ENCODE peak calls at places on chromosomes 16 and 17, in six cellular contexts. D, X, N, Y, A and K are unnamed samples.

GRCh38 chr16:82672676-82673075 is 45.9 kb downstream of the CDH13 start:
- DNase-seq in N (no peak), Y (no peak), X (no peak), D (no peak), A (no peak), K (no peak)

GRCh38 chr17:68441064-68441770 is 16.1 kb downstream of the WIPI1 start:
- DNase-seq in Y (no peak), N (no peak), D (no peak), X (no peak), A (no peak), K (no peak)

GRCh38 chr17:49822829-49823228 is 25.0 kb downstream of the TAC4 start:
- DNase-seq in Y (peak; percentile 36), X (no peak), D (peak; percentile 69), A (no peak), N (peak; percentile 91), K (no peak)

GRCh38 chr17:69523252-69523861 is 108.9 kb downstream of the MAP2K6 start:
- DNase-seq in A (no peak), D (no peak), X (peak; percentile 50), N (peak; percentile 73), Y (peak; percentile 24), K (peak; percentile 31)

GRCh38 chr17:67411396-67411795 is 34.3 kb downstream of the PITPNC1 start:
- DNase-seq in N (no peak), X (no peak), Y (no peak), D (no peak), A (no peak), K (no peak)

GRCh38 chr16:86987746-86988670 is 329.2 kb downstream of the C16orf95 start:
- DNase-seq in Y (no peak), D (no peak), A (no peak), N (no peak), X (no peak), K (no peak)

GRCh38 chr17:7720125-7720524 is 2.6 kb downstream of the DNAH2 start:
- DNase-seq in D (no peak), A (no peak), Y (no peak), X (no peak), N (no peak), K (no peak)

GRCh38 chr16:27401768-27402568 is at the start of gene IL21R:
- DNase-seq in X (peak; percentile 38), A (no peak), Y (no peak), N (peak; percentile 84), D (no peak), K (peak; percentile 62)

GRCh38 chr17:47611372-47612350 is 38.1 kb upstream of the KPNB1 start:
- DNase-seq in A (no peak), N (peak; percentile 59), Y (no peak), X (no peak), D (no peak), K (no peak)

GRCh38 chr16:80084614-80085013 is 456.2 kb upstream of the DYNLRB2 start:
- DNase-seq in A (peak; percentile 39), D (peak; percentile 66), Y (no peak), X (no peak), N (peak; percentile 55), K (peak; percentile 37)

GRCh38 chr17:64614266-64615011 is 47.7 kb downstream of the SMURF2 start:
- DNase-seq in Y (no peak), N (no peak), D (no peak), A (no peak), X (no peak), K (no peak)

GRCh38 chr17:41777579-41778188 is 8.8 kb downstream of the JUP start:
- DNase-seq in Y (peak; percentile 90), A (peak; percentile 70), X (peak; percentile 74), N (peak; percentile 79), D (no peak), K (peak; percentile 94)

GRCh38 chr17:21289175-21289901 is 4.8 kb downstream of the MAP2K3 start:
- DNase-seq in D (no peak), X (no peak), Y (no peak), N (no peak), A (no peak), K (no peak)

GRCh38 chr17:82859431-82860403 is 19.9 kb upstream of the ZNF750 start:
- DNase-seq in D (no peak), A (peak; percentile 41), N (peak; percentile 39), Y (no peak), X (no peak), K (peak; percentile 22)

GRCh38 chr17:41894791-41895331 is 23.9 kb downstream of the ACLY start:
- DNase-seq in Y (peak; percentile 67), D (peak; percentile 32), N (peak; percentile 84), X (peak; percentile 73), A (peak; percentile 78), K (peak; percentile 76)

GRCh38 chr16:48384305-48384981 is 770 bp downstream of the SIAH1 start:
- DNase-seq in X (peak; percentile 94), D (peak; percentile 38), A (no peak), N (peak; percentile 46), Y (no peak), K (no peak)

GRCh38 chr16:2716948-2717347 is 3.1 kb downstream of the PRSS27 start:
- DNase-seq in X (no peak), N (no peak), Y (no peak), D (no peak), A (no peak), K (no peak)
- TF ChIP-seq CTCF in X (no peak), N (no peak), Y (no peak), D (no peak), A (no peak), K (no peak)

GRCh38 chr16:84105948-84106740 is 10.6 kb downstream of the MBTPS1 start:
- DNase-seq in D (no peak), Y (no peak), X (no peak), A (no peak), N (no peak), K (no peak)
- H3K4me3 ChIP-seq in D (no peak overlapping the region), Y (no peak overlapping the region), X (no peak overlapping the region), A (no peak overlapping the region), N (no peak overlapping the region), K (no peak overlapping the region)

GRCh38 chr16:89102777-89103073 is 9.1 kb downstream of the ACSF3 start:
- DNase-seq in N (no peak), D (no peak), Y (no peak), X (no peak), A (no peak), K (no peak)
- TF ChIP-seq CTCF in N (no peak), D (no peak), Y (no peak), X (no peak), A (no peak), K (no peak)

GRCh38 chr17:4519361-4519788 is 20.7 kb downstream of the SPNS2 start:
- DNase-seq in D (no peak), N (no peak), Y (no peak), X (no peak), A (no peak), K (no peak)
- H3K4me3 ChIP-seq in D (no peak overlapping the region), N (no peak overlapping the region), Y (no peak overlapping the region), X (no peak overlapping the region), A (no peak overlapping the region), K (no peak overlapping the region)

DNA sequence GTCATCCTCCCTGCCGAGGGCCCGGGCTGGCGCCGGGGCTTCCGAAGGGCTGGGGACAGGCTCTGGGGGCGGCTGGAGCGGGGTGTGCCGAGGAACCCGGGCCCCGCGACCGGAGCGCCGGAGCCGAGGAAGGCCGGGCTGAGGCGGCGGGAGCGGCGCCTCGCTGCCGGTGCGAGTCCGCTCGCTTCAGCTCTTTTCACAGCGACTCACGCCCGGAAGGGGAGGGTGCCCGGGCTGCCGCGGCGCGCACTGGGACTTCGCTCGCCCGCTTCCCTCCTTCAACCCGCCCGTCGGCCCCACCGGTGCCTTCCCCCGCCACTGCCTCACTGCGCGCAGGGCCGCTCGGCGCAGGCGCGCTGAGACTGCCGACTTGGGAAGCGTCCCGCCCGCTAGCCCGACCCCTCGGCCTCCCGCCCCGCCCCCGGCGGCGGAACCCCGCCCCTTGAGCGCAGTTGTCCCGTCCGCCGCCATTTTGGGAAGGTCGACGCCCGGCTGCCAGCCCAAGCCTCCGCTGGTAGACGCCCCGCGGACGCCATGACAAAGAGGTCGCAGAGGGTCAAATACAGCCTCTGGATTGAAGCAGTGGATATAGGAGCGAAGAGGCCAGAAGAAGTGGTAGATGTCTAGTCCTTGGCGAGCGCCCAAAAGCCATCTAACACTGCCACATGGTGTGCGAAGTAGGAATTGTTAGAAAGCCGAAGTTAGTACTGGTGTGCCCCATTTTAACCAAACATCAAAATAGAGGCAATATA is at the start of gene UBE2G1:
- DNase-seq in Y (peak; percentile 90), X (peak; percentile 98), D (peak; percentile 97), A (peak; percentile 39), N (peak; percentile 95), K (peak; percentile 87)
- TF ChIP-seq CTCF in Y (peak; percentile 28), X (peak; percentile 59), D (no peak), A (peak; percentile 49), N (peak; percentile 23), K (peak; percentile 36)

GRCh38 chr16:56337858-56338325 is 87.5 kb downstream of the AMFR start:
- DNase-seq in N (no peak), X (no peak), A (no peak), D (no peak), Y (no peak), K (no peak)
- H3K4me3 ChIP-seq in N (no peak overlapping the region), X (no peak overlapping the region), A (no peak overlapping the region), D (no peak overlapping the region), Y (no peak overlapping the region), K (no peak overlapping the region)

GRCh38 chr17:57120814-57121213 is 35.8 kb downstream of the AKAP1 start:
- DNase-seq in N (no peak), X (no peak), Y (no peak), D (no peak), A (no peak), K (no peak)

GRCh38 chr17:57125406-57125805 is 40.4 kb downstream of the AKAP1 start:
- DNase-seq in A (no peak), D (no peak), N (no peak), X (no peak), Y (no peak), K (no peak)

GRCh38 chr17:57117798-57118197 is 32.8 kb downstream of the AKAP1 start:
- DNase-seq in X (no peak), A (no peak), N (no peak), D (no peak), Y (no peak), K (no peak)

GRCh38 chr17:57124053-57124452 is 39.0 kb downstream of the AKAP1 start:
- DNase-seq in Y (no peak), A (no peak), D (no peak), X (no peak), N (no peak), K (no peak)

GRCh38 chr17:57121308-57122042 is 36.4 kb downstream of the AKAP1 start:
- DNase-seq in X (peak; percentile 80), Y (no peak), N (peak; percentile 37), A (no peak), D (no peak), K (peak; percentile 27)
- TF ChIP-seq CTCF in X (peak; percentile 73), Y (peak; percentile 77), N (peak; percentile 71), A (peak; percentile 61), D (no peak), K (peak; percentile 84)

GRCh38 chr17:29433551-29433950 is 43.4 kb downstream of the TAOK1 start:
- DNase-seq in A (no peak), Y (no peak), D (no peak), N (no peak), X (no peak), K (no peak)
- H3K4me3 ChIP-seq in A (no peak overlapping the region), Y (no peak overlapping the region), D (no peak overlapping the region), N (no peak overlapping the region), X (no peak overlapping the region), K (no peak overlapping the region)